ENCODE peak calls at places on chromosomes 12 and 14, in four cellular contexts. U, J, L and H are unnamed samples.

GRCh38 chr14:29274890-29275651 is 508.5 kb downstream of the FOXG1 start:
- DNase-seq in U (no peak), J (no peak), L (no peak), H (no peak)

GRCh38 chr14:33432407-33433023 is 493.8 kb downstream of the NPAS3 start:
- DNase-seq in U (peak), J (no peak), L (no peak), H (no peak)

GRCh38 chr12:88934163-88934747 is 354.0 kb upstream of the KITLG start:
- DNase-seq in U (no peak), J (no peak), L (no peak), H (no peak)

GRCh38 chr12:8157484-8158198 is 826 bp downstream of the ZNF705A start:
- DNase-seq in U (no peak), J (no peak), L (no peak), H (no peak)

GRCh38 chr14:59146484-59146883 is 42.0 kb upstream of the DAAM1 start:
- DNase-seq in U (no peak), J (no peak), L (no peak), H (no peak)

GRCh38 chr12:103852498-103852992 is 11.5 kb upstream of the NT5DC3 start:
- DNase-seq in U (peak), J (no peak), L (no peak), H (no peak)

GRCh38 chr14:101377069-101377468 is 184.2 kb upstream of the DIO3 start:
- DNase-seq in U (no peak), J (no peak), L (no peak), H (no peak)

GRCh38 chr14:92426237-92426636 is 87.3 kb upstream of the RIN3 start:
- DNase-seq in U (no peak), J (no peak), L (no peak), H (peak)

GRCh38 chr14:50745401-50746058 is 77.4 kb upstream of the SAV1 start:
- DNase-seq in U (no peak), J (no peak), L (no peak), H (no peak)

GRCh38 chr12:12022306-12022931 is 48.3 kb upstream of the BCL2L14 start:
- DNase-seq in U (no peak), J (no peak), L (no peak), H (peak)

GRCh38 chr12:77049767-77050353 is 15.5 kb downstream of the E2F7 start:
- DNase-seq in U (peak), J (peak), L (peak), H (peak)

GRCh38 chr14:49250109-49250508 is 336.1 kb downstream of the RPS29 start:
- DNase-seq in U (no peak), J (no peak), L (no peak), H (no peak)

GRCh38 chr12:113664224-113664681 is 192.6 kb upstream of the LHX5 start:
- DNase-seq in U (no peak), J (no peak), L (peak), H (no peak)

GRCh38 chr12:124696689-124697476 is 129.5 kb upstream of the NCOR2 start:
- DNase-seq in U (no peak), J (no peak), L (no peak), H (no peak)

GRCh38 chr12:123107926-123108681 is 42.8 kb downstream of the PITPNM2 start:
- DNase-seq in U (no peak), J (no peak), L (no peak), H (no peak)

GRCh38 chr12:49296034-49296835 is 1.3 kb downstream of the PRPH start:
- DNase-seq in U (peak), J (peak), L (peak), H (peak)

GRCh38 chr12:57582440-57582839 is 8.6 kb upstream of the PIP4K2C start:
- DNase-seq in U (no peak), J (no peak), L (no peak), H (no peak)

GRCh38 chr12:3365416-3366385 is 125.3 kb upstream of the PRMT8 start:
- DNase-seq in U (no peak), J (peak), L (no peak), H (no peak)

GRCh38 chr12:89863332-89863938 is 154.8 kb upstream of the ATP2B1 start:
- DNase-seq in U (no peak), J (no peak), L (no peak), H (no peak)

GRCh38 chr12:71840226-71840847 is 778 bp downstream of the TBC1D15 start:
- DNase-seq in U (peak), J (peak), L (peak), H (no peak)

GRCh38 chr12:123037791-123038190 is 57.3 kb downstream of the ARL6IP4 start:
- DNase-seq in U (no peak), J (no peak), L (no peak), H (no peak)

DNA sequence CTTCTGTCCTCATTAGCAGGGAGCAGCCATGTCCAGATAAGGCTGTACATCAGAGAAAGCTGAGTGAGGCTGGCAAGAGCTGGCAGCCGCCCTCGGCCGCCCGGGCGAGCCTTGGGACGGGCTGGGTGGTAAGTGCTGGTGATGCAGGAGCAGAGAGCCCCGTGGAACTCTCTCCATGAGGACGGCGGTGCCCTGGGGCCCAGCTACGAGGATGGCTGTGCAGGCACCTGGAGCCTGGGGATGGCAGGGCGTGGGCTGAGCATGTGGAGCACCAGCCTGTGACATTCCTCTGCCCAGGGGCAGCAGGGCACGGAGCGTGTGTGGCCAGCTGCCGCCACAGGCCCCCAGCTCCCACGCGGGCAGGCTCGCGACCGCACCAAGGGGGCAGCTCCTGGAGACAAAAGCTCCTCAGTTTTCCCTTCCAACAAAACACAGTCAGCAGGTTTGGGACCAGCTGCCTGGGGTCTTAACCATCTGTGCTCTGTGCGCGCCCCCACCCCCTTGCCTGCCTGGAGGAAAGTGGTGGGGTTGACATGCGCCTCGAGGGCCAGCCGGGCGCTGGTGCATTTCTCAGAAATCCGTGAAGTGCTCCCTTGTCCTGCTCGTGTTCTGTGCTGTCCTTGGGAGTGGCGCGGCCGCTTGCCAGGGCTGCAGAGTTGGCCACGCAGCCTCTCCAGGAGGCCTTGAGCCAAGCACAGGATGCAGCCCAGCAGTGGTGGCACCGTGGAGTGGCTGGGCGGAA is 21.4 kb downstream of the PACS2 start:
- DNase-seq in U (no peak), J (no peak), L (no peak), H (no peak)
- TF ChIP-seq GABPA in U (no peak), J (no peak), L (no peak), H (no peak)

DNA sequence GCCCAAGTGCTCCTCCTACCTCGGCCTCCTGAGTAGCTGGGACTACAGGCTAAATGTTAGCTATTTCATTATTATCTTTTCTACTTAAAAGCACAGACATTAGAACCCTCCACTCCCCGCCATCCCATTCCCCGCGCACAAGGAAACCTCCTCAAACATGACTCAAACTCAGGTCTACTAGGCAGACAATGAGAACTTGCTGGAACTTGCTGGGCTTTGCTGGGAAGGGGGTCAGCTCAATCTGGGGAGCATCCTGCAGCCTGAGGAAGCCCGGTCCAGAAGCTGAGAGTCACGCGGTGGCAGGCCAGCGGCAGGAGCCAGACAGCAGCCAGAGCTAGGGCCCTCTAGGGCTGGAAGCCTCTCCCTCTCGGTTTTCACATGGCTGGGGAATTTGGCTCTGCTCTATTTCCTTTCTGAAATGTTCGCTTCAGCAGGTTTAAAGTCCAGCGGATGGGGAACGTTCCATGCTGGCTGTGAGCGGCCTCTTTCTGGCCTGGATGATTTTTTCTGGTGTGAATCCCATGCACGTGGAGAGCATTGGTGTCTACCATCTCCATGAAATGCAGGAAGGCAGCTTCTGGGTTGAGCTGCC is 68.5 kb downstream of the SLC6A12 start:
- DNase-seq in U (peak), J (no peak), L (no peak), H (no peak)
- TF ChIP-seq REST in U (no peak), J (no peak), L (no peak), H (no peak)

GRCh38 chr12:108730337-108731104 is 797 bp downstream of the CORO1C start:
- DNase-seq in U (peak), J (peak), L (peak), H (peak)

GRCh38 chr12:108728820-108729611 is 2.3 kb downstream of the CORO1C start:
- DNase-seq in U (no peak), J (no peak), L (no peak), H (no peak)

GRCh38 chr12:108731105-108731865 is at the start of gene CORO1C:
- DNase-seq in U (peak), J (peak), L (peak), H (peak)

GRCh38 chr12:108729612-108730336 is 1.5 kb downstream of the CORO1C start:
- DNase-seq in U (peak), J (peak), L (no peak), H (no peak)

DNA sequence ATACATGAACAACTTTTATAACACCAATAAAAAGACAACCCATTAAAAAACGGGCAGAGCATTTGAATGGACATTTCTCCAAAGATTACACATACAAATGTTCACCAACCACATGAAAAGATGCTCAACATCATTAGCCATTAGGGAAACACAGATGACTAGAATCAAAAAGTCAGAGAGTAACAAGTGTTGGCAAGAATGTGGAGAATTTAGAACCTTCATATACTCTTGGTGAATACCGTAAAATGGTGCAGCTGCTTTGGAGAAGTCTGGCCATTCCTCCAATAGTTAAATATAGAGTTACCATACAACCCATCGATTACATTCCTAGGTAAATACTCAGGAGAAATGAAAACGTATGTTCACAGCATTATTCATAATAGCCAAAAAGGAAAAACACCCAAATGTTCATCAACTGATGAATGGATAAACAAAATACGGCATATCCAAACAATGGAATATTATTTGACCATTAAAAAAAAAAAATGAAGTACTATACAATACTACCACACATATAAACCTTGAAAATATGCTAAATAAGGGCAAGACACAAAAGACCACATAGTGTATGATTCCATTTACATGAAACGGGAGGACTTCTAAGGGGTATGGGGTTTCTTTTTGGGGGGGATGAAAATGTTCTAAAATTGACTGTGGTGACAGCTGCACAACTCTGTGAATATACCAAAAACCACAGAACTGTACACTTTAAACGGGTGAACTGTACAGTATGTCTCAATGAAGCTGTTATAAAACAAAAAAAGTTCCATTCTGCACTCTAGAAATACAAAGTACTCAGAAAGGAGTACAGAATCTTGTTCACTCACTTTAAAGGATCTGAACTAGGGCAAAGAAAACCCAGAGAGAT is 3.2 kb downstream of the CORO1C start:
- DNase-seq in U (no peak), J (no peak), L (no peak), H (no peak)
- TF ChIP-seq GABPA in U (no peak), J (no peak), L (no peak), H (no peak)

DNA sequence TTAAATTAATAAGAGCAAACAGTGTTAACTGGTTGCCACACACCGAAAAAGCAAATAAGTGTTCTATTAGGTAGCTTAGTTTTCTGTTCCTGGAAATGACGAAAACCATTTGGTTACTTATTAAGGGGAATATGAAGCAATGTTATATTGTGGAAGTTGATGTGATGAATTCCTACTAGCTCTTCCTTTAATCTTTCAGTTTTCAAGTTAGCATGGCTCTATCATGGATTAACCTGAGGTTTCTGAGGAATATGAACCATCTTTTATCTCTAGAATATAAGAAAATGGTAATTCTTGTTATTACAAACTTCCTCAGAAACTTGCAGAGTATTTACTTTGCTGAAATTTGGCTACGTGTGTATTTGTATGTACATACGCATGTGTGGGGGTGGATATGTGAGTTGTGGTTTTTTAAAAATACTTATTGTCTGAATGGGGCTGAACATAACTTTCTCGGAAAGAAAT is 245.7 kb downstream of the KCNC2 start:
- DNase-seq in U (peak), J (no peak), L (no peak), H (no peak)
- TF ChIP-seq REST in U (no peak), J (no peak), L (no peak), H (no peak)

DNA sequence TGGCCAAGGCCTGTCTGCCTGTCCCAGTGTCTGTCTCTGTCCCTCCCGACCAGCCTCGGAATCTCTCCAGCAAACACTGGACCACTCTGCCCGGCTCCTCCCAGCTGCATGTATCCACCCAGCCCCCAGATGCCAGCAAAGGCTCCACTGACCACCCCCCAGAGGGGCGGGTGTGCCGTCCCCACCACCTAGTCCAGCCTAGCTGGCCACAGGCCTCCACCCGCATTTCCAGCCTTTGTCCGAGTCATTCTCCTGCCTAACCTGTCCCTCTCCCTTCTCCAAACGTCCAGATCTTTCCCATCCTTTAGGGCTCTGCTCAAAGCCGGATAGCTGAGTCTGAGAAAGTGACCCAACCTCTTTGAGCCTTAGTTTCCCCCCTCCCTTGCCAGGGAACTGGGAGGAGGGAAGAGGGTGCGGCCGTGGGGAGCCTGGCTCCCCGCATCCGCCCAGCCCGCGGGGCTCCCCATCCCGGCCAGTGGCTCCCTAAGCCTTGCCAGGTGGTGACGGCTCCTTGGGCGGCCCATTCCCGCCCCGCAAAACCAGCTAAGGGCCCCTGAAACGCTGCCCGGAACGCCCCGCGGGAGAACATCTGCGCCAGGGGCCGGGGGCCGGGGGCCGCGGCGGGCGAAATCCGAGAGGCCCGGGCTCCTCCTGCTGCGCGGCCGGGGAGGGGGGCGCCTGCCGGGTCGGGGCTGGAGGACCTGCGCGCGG is 34.6 kb upstream of the ANKRD9 start:
- DNase-seq in U (peak), J (peak), L (no peak), H (no peak)
- TF ChIP-seq GABPA in U (no peak), J (no peak), L (no peak), H (no peak)

GRCh38 chr12:46385439-46385838 is 12.9 kb upstream of the SLC38A2 start:
- DNase-seq in U (peak), J (no peak), L (no peak), H (no peak)

GRCh38 chr12:46382974-46383653 is 10.5 kb upstream of the SLC38A2 start:
- DNase-seq in U (peak), J (peak), L (peak), H (peak)

GRCh38 chr12:46382425-46382973 is 9.9 kb upstream of the SLC38A2 start:
- DNase-seq in U (no peak), J (no peak), L (no peak), H (no peak)

GRCh38 chr12:46384451-46385301 is 12.1 kb upstream of the SLC38A2 start:
- DNase-seq in U (no peak), J (no peak), L (no peak), H (no peak)

GRCh38 chr12:46383654-46384450 is 11.3 kb upstream of the SLC38A2 start:
- DNase-seq in U (peak), J (no peak), L (no peak), H (no peak)
- TF ChIP-seq REST in U (no peak), J (no peak), L (peak), H (peak)

DNA sequence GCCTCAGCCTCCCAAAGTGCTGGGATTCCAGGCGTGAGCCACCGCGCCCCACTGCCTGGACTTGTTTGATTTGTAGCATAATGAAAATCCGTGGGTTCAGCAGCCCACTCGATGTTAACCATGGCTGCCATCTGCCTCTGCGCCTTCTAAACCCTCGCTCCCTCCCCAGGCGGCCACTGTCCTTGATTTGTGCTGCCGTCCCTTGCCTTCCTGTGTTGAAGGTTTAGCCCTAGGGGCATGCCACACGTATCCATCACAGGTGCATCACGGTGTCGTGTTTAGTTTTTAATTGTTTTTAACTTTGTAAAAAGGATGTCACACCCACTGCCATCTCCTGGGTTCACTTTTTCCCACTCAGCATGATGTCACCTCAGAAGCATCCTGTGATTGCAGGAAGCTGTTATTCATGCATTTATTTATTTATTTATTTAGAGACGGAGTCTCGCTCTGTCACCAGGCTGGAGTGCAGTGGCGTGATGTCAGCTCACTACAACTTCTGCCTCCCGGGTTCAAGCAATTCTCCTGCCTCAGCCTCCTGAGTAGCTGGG is 24.5 kb upstream of the ULK1 start:
- DNase-seq in U (no peak), J (peak), L (no peak), H (no peak)
- TF ChIP-seq GABPA in U (no peak), J (no peak), L (no peak), H (no peak)